ENCODE peak calls at places on chromosomes 3 and 15, in five cellular contexts. N is MM.1S, U is foreskin keratinocyte, K is esophagus muscularis mucosa, I is ovary. Q is an unnamed sample.

GRCh38 chr3:183244219-183244618 is 8.8 kb upstream of the B3GNT5 start:
- DNase-seq in N (no peak), U (peak; percentile 85), K (no peak), I (no peak), Q (peak; percentile 43)

GRCh38 chr15:88605507-88606436 is 15.4 kb upstream of the AEN start:
- DNase-seq in I (peak; percentile 38), N (peak; percentile 15), K (no peak), U (no peak), Q (peak; percentile 77)

GRCh38 chr3:178699810-178700209 is 163.6 kb downstream of the KCNMB2 start:
- DNase-seq in N (no peak), U (no peak), I (peak; percentile 22), K (no peak), Q (no peak)

GRCh38 chr3:6125520-6125919 is 735.4 kb upstream of the GRM7 start:
- DNase-seq in I (no peak), K (no peak), U (no peak), N (no peak), Q (peak; percentile 66)

GRCh38 chr15:64092075-64092820 is 1.4 kb downstream of the CIAO2A start:
- DNase-seq in U (no peak), N (peak; percentile 41), K (no peak), I (no peak), Q (no peak)

GRCh38 chr3:28915711-28916481 is 365.0 kb upstream of the RBMS3 start:
- DNase-seq in N (peak; percentile 27), I (peak; percentile 30), U (peak; percentile 81), K (no peak), Q (no peak)

GRCh38 chr3:31968927-31969418 is 12.1 kb downstream of the OSBPL10 start:
- DNase-seq in N (no peak), U (peak; percentile 97), K (peak; percentile 66), I (no peak), Q (no peak)

GRCh38 chr15:98800437-98801233 is 152.3 kb downstream of the IGF1R start:
- DNase-seq in U (peak; percentile 75), K (no peak), I (peak; percentile 50), N (no peak), Q (peak; percentile 59)

GRCh38 chr3:188979669-188980311 is 192.0 kb upstream of the TPRG1 start:
- DNase-seq in N (no peak), K (no peak), I (no peak), U (no peak), Q (no peak)

GRCh38 chr3:143654906-143655305 is 193.4 kb downstream of the SLC9A9 start:
- DNase-seq in N (no peak), I (no peak), K (no peak), U (peak; percentile 36), Q (no peak)

GRCh38 chr3:140386357-140387100 is 291.3 kb upstream of the TRIM42 start:
- DNase-seq in U (no peak), N (no peak), I (peak; percentile 76), K (peak; percentile 79), Q (peak; percentile 57)

GRCh38 chr3:196563721-196564225 is 4.6 kb downstream of the WDR53 start:
- DNase-seq in I (no peak), K (no peak), U (peak; percentile 76), N (peak; percentile 72), Q (no peak)

GRCh38 chr3:15783361-15783969 is 14.3 kb downstream of the ANKRD28 start:
- DNase-seq in I (no peak), U (peak; percentile 82), N (no peak), K (no peak), Q (no peak)

GRCh38 chr15:74207652-74208440 is 5.3 kb upstream of the STRA6 start:
- DNase-seq in I (no peak), N (no peak), U (no peak), K (no peak), Q (no peak)
- H3K27ac ChIP-seq in I (no peak overlapping the region), N (no peak overlapping the region), U (no peak overlapping the region), K (no peak overlapping the region), Q (no peak overlapping the region)

GRCh38 chr3:53766706-53767105 is 79.5 kb downstream of the CHDH start:
- DNase-seq in N (no peak), K (no peak), U (no peak), I (no peak), Q (no peak)
- TF ChIP-seq CTCF in N (no peak), K (no peak), U (no peak), I (no peak), Q (no peak)

DNA sequence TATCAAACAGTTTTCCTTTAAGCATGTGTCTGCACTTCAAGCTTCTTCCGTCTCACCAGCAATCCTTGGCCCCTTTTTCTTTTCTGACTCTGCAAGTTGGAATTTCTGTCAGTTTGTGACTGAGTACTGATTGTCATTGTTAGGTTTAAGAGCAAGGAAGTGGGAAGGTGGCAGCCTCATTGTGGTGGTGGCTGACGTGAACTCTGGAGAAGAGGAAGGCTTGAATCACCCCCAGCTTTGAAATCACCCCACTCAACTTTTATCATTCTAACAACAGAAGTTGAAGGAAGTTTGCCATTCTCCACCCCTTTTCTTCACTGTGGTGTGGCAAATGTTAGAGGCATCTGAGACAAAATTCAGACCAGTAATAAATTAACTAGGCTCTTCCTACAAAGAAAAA is 231.6 kb upstream of the AGTR1 start:
- DNase-seq in K (no peak), I (no peak), N (no peak), U (no peak), Q (no peak)
- H3K4me1 ChIP-seq in K (no peaks in the 10 kb centered on the region), I (no peaks in the 10 kb centered on the region), N (no peaks in the 10 kb centered on the region), U (no peaks in the 10 kb centered on the region), Q (no peaks in the 10 kb centered on the region)

DNA sequence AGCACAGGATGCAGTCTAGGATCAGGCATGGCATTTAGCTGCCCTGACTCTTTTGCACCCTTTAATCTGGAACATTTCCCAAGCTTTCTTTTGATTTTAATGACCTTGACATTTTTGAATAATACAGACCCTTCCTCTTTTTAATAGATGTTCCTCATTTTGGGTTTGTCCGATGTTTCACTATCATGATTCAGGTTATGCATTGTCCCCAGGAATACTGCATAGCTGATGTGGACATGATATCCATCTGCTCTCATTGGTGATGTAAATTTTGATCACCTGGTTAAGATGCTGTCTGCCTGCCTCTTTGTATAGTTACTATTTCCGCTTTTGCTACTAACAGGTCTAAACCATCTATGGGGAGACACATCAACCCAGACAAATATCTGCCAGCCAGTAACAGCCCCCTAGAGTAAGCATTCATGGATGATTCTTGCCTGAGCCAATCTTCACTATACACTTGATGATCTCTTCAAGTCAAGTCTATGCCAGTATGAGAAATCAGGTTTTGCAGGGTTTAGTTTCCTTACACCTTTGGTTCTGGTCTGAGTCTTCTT is 50.6 kb upstream of the ULK4 start:
- DNase-seq in K (no peak), N (peak; percentile 40), U (peak; percentile 78), I (no peak), Q (no peak)
- H3K27ac ChIP-seq in K (peak overlapping the region; percentile 90), N (peak overlapping the region; percentile 95), U (no peak overlapping the region), I (no peak overlapping the region), Q (peak overlapping the region; percentile 80)

GRCh38 chr15:71237456-71238188 is 122.4 kb downstream of the THSD4 start:
- DNase-seq in N (no peak), U (peak; percentile 96), I (no peak), K (no peak), Q (no peak)
- TF ChIP-seq CTCF in N (no peak), U (no peak), I (no peak), K (no peak), Q (no peak)

DNA sequence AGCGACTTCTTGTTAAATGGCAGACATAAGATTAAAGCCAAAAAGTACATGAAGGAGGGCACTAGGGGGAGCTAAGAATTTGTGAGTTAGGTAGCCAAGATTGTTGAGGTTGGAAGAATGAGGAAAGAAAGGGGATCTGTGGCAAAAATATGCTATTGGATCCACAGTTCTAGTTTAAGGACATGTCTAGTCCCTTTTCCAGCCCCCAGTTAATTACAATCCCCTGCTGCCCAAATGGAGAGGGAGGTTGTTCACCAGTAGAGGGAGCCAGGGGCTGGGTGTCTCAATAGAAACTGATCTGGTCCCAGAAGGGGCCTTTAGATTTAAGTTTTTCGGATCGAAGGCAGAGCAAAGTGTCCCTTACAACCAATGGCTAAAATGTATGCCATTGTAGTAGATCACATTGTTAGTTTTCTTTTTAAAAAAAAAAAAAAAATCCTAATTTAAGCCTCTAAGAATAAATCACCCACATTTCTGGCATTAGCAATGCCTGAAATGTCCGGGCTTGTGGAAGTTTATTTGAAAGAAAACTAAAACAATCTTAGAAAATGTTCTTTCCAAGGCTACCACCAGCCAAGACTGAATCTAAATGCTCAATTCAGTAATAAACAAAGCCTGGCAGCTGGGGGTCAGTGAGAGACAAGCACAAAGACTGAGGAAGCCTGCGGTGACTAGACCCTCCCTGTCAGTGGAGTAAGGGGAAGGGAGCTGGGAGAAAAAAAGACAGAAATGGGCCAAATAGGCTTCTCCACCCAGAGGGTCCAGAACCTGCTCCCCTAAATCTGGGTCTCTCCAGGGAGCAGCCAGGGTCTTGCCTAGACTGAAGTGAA is 7.1 kb downstream of the COL8A1 start:
- DNase-seq in N (no peak), K (no peak), U (peak; percentile 64), I (no peak), Q (no peak)
- H3K4me1 ChIP-seq in N (peaks cover 8% of the 10 kb centered on the region), K (peaks cover 87% of the 10 kb centered on the region), U (peaks cover 43% of the 10 kb centered on the region), I (peaks cover 4% of the 10 kb centered on the region), Q (peaks cover 4% of the 10 kb centered on the region)

GRCh38 chr15:56835598-56836275 is 82.7 kb upstream of the TCF12 start:
- DNase-seq in K (no peak), U (no peak), I (peak; percentile 36), N (no peak), Q (no peak)

GRCh38 chr15:56837281-56837680 is 81.2 kb upstream of the TCF12 start:
- DNase-seq in U (no peak), N (no peak), K (no peak), I (no peak), Q (no peak)

GRCh38 chr15:56839641-56840040 is 78.8 kb upstream of the TCF12 start:
- DNase-seq in I (no peak), K (no peak), U (no peak), N (no peak), Q (no peak)

GRCh38 chr15:56838085-56838484 is 80.4 kb upstream of the TCF12 start:
- DNase-seq in N (no peak), U (no peak), K (no peak), I (no peak), Q (no peak)

DNA sequence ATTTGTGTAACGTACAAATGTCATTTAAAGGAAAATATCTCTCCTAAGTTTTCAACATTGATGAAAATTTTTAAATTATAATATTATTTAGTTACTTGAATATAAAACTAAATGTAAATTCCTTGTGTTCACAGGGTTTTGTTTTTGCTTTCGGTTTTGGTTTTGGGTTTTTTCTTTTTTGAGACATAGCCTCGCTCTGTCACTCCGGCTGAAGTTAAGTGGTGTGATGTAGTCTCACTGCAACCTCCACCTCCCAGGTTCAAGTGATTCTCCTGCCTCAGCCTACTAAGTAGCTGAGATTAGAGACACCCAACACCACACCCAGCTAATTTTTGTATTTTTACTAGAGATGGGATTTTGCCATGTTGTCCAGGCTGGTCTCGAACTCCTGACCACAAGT is 79.3 kb upstream of the TCF12 start:
- DNase-seq in N (peak; percentile 37), U (no peak), I (no peak), K (no peak), Q (no peak)
- H3K27ac ChIP-seq in N (no peak overlapping the region), U (no peak overlapping the region), I (no peak overlapping the region), K (no peak overlapping the region), Q (no peak overlapping the region)

DNA sequence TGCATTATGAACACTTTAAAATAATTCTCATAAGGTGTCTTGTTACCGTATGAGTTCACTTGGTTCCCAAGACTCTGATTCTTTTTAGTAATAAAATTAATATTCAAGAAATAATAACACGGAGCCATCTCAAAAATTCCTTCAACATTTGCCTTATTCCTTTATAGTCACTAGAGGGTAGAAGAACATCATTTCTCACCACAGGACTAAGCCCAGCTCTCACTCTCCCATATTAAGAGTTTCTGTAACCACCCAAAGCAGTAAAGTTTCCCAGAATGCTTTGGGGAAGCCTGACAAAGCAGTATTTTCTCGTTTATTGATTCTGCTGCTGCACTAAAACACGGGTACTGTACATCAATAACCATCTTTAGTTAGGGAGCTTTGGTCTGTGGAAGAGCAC is 114.9 kb downstream of the MCTP2 start:
- DNase-seq in K (no peak), I (no peak), U (no peak), N (no peak), Q (no peak)
- TF ChIP-seq CTCF in K (no peak), I (no peak), U (no peak), N (no peak), Q (no peak)

GRCh38 chr15:52783929-52784798 is 6.0 kb downstream of the ONECUT1 start:
- DNase-seq in U (no peak), K (no peak), N (no peak), I (no peak), Q (peak; percentile 77)
- H3K4me1 ChIP-seq in U (no peaks in the 10 kb centered on the region), K (peaks cover 60% of the 10 kb centered on the region), N (peaks cover 8% of the 10 kb centered on the region), I (peaks cover 4% of the 10 kb centered on the region), Q (peaks cover 56% of the 10 kb centered on the region)

Q was measured in body of pancreas.